ENCODE peak calls at places on chromosomes 1 and 21, in four cellular contexts. X is hepatocyte, M is GM12864, V is OCI-LY7. Q is an unnamed sample.

GRCh38 chr1:219812491-219813221 is 115.7 kb downstream of the SLC30A10 start:
- DNase-seq in X (peak), M (no peak), V (peak), Q (peak)

GRCh38 chr1:67496329-67496728 is 66.1 kb upstream of the SERBP1 start:
- DNase-seq in X (no peak), M (no peak), V (no peak), Q (no peak)

GRCh38 chr1:94542088-94542671 is 621 bp upstream of the F3 start:
- DNase-seq in X (no peak), M (no peak), V (no peak), Q (peak)

GRCh38 chr1:160237558-160237957 is 24.8 kb downstream of the DCAF8 start:
- DNase-seq in X (no peak), M (no peak), V (no peak), Q (no peak)

GRCh38 chr21:31557956-31558838 is 101.3 kb upstream of the SOD1 start:
- DNase-seq in X (peak), M (no peak), V (peak), Q (peak)

GRCh38 chr1:80054129-80054528 is 1047.6 kb upstream of the ADGRL4 start:
- DNase-seq in X (peak), M (no peak), V (no peak), Q (peak)

GRCh38 chr1:19113362-19114092 is 96.5 kb downstream of the UBR4 start:
- DNase-seq in X (peak), M (no peak), V (peak), Q (peak)

GRCh38 chr21:46363698-46364097 is 39.7 kb downstream of the PCNT start:
- DNase-seq in X (no peak), M (no peak), V (no peak), Q (no peak)

GRCh38 chr1:39751595-39751994 is 12.9 kb downstream of the PPIE start:
- DNase-seq in X (no peak), M (no peak), V (no peak), Q (no peak)

GRCh38 chr1:79633456-79633855 is 626.9 kb upstream of the ADGRL4 start:
- DNase-seq in X (no peak), M (no peak), V (no peak), Q (peak)

GRCh38 chr1:19384113-19384512 is 72.0 kb downstream of the SLC66A1 start:
- DNase-seq in X (peak), M (no peak), V (no peak), Q (peak)

GRCh38 chr1:58968360-58968952 is 184.6 kb upstream of the JUN start:
- DNase-seq in X (peak), M (peak), V (peak), Q (peak)

GRCh38 chr1:119815361-119815760 is 4.1 kb upstream of the REG4 start:
- DNase-seq in X (no peak), M (no peak), V (no peak), Q (peak)

GRCh38 chr1:147390185-147390542 is 147.7 kb downstream of the CHD1L start:
- DNase-seq in X (no peak), M (no peak), V (no peak), Q (no peak)
- TF ChIP-seq CTCF in X (no peak), M (no peak), V (peak), Q (no peak)

GRCh38 chr1:61618755-61619154 is 106.2 kb downstream of the TM2D1 start:
- DNase-seq in X (no peak), M (no peak), V (no peak), Q (no peak)
- TF ChIP-seq CTCF in X (no peak), M (no peak), V (no peak), Q (no peak)

DNA sequence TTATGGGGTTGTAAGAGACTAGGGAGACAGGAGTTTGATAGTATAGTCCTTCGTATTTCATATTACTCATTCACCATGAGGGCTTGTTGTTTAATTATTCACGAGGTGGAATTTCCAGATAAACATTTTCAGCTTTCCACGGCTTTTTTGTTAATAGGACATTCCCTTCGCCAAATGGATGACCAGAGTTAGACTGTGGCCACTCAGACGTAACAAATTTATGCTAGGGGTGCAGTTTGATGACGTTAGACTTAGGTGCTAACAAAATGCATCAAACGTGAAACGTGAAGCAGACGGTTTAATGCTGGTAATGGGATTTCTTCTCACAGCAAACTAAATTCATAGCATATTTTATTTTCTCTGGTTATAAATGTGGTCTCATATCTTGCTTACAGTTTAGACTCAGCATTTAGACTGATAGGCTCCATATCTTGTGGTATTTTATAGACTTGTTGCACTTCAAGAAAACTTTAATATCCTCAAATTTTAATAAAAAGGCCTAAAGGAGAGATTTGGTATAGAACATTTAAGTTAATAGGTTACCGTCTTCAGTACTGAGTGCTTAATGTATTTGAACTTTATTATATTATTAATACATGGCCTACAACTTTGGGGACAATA is 2.3 kb downstream of the DHX9 start:
- DNase-seq in X (peak), M (no peak), V (peak), Q (peak)
- TF ChIP-seq CTCF in X (no peak), M (no peak), V (no peak), Q (no peak)

GRCh38 chr1:85623061-85623471 is 42.5 kb downstream of the CCN1 start:
- DNase-seq in X (no peak), M (no peak), V (no peak), Q (peak)
- TF ChIP-seq CTCF in X (no peak), M (no peak), V (no peak), Q (no peak)

GRCh38 chr1:234120327-234120944 is 216.0 kb downstream of the SLC35F3 start:
- DNase-seq in X (no peak), M (no peak), V (no peak), Q (no peak)

GRCh38 chr1:234123867-234124266 is 219.4 kb downstream of the SLC35F3 start:
- DNase-seq in X (no peak), M (no peak), V (no peak), Q (no peak)

GRCh38 chr1:234125714-234126113 is 221.2 kb downstream of the SLC35F3 start:
- DNase-seq in X (no peak), M (no peak), V (no peak), Q (no peak)

GRCh38 chr1:234125283-234125682 is 220.8 kb downstream of the SLC35F3 start:
- DNase-seq in X (peak), M (peak), V (peak), Q (peak)
- TF ChIP-seq CTCF in X (peak), M (peak), V (peak), Q (peak)

GRCh38 chr1:21508580-21509350 is 458 bp upstream of the ALPL start:
- DNase-seq in X (peak), M (no peak), V (peak), Q (no peak)

GRCh38 chr1:21510113-21510493 is 880 bp downstream of the ALPL start:
- DNase-seq in X (no peak), M (no peak), V (no peak), Q (no peak)

GRCh38 chr1:21509351-21510112 is at the start of gene ALPL:
- DNase-seq in X (no peak), M (no peak), V (no peak), Q (no peak)

GRCh38 chr1:21511579-21512522 is 2.6 kb downstream of the ALPL start:
- DNase-seq in X (peak), M (no peak), V (no peak), Q (peak)

GRCh38 chr1:21510885-21511578 is 1.8 kb downstream of the ALPL start:
- DNase-seq in X (no peak), M (no peak), V (no peak), Q (no peak)
- TF ChIP-seq CTCF in X (no peak), M (peak), V (peak), Q (peak)

GRCh38 chr21:21688877-21689276 is 690.7 kb downstream of the NCAM2 start:
- DNase-seq in X (peak), M (no peak), V (no peak), Q (peak)
- TF ChIP-seq CTCF in X (peak), M (no peak), V (peak), Q (peak)

DNA sequence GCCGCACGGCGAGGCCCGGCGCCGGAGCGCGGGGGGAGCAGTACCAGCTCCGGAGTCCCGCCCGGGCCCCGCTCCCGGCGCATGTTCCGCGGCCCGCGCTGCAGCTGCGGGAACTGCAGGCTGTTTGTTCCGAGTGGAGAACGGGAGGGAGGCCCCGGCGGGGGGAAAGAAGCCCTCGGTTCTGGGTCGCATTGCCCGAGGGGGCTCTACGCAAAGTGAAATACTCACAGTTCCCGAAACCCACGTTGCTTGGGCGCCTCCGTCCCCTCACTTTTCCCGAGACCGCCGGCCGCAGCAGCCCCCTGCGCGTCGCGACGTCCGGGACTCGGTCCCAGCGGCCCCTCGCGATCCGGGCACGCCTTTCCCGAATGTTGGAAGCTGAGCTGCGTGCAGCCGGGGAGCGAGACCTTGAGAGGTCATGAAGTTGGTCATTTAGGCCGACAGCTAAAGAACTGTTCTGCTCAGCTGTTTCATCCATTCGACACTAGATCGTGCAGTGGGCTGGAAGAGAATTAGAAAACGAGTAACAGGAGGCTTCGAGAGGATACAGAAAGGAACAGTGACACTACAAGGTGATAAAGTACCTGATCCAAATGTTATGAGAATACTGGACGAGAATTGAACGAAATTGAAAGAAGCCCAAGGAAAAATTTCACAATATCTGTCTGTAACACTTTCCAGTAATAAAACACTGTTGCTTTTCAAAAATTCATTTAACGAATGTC is 596 bp upstream of the LIN9 start:
- DNase-seq in X (no peak), M (no peak), V (peak), Q (no peak)
- TF ChIP-seq CTCF in X (no peak), M (no peak), V (no peak), Q (peak)

GRCh38 chr1:112698366-112699310 is 8.3 kb downstream of the RHOC start:
- DNase-seq in X (peak), M (no peak), V (no peak), Q (no peak)

GRCh38 chr1:112699425-112700144 is 7.3 kb downstream of the RHOC start:
- DNase-seq in X (no peak), M (no peak), V (no peak), Q (no peak)

GRCh38 chr1:112701227-112702066 is 5.5 kb downstream of the RHOC start:
- DNase-seq in X (no peak), M (no peak), V (no peak), Q (no peak)

GRCh38 chr1:112702067-112702395 is 4.9 kb downstream of the RHOC start:
- DNase-seq in X (no peak), M (no peak), V (no peak), Q (no peak)

GRCh38 chr1:112700290-112701226 is 6.4 kb downstream of the RHOC start:
- DNase-seq in X (peak), M (peak), V (peak), Q (peak)
- TF ChIP-seq CTCF in X (no peak), M (no peak), V (no peak), Q (no peak)

Q was measured in astrocyte of the spinal cord.